ENCODE peak calls at places on chromosomes 13 and 19, in six cellular contexts. A is K562, M is breast epithelium, Z is tibial nerve, B is testis, D is stomach. V is an unnamed sample.

GRCh38 chr13:95643471-95643813 is 1.1 kb downstream of the DZIP1 start:
- DNase-seq in A (no peak), M (no peak), Z (no peak), B (peak; percentile 19), D (no peak), V (no peak)

GRCh38 chr19:2492870-2493269 is 16.9 kb downstream of the GADD45B start:
- DNase-seq in A (no peak), M (no peak), Z (no peak), B (no peak), D (no peak), V (no peak)

GRCh38 chr19:35266904-35267817 is 1.6 kb upstream of the USF2 start:
- DNase-seq in A (peak; percentile 67), M (peak; percentile 41), Z (peak; percentile 40), B (peak; percentile 68), D (no peak), V (peak; percentile 60)

GRCh38 chr19:38387550-38388309 is at the start of gene GGN:
- DNase-seq in A (peak; percentile 91), M (peak; percentile 93), Z (peak; percentile 78), B (peak; percentile 80), D (peak; percentile 86), V (peak; percentile 96)

GRCh38 chr19:40139533-40140287 is 49.0 kb upstream of the ZNF780A start:
- DNase-seq in A (peak; percentile 35), M (no peak), Z (peak; percentile 33), B (no peak), D (no peak), V (peak; percentile 6)

GRCh38 chr19:31338069-31338767 is 11.0 kb downstream of the TSHZ3 start:
- DNase-seq in A (peak; percentile 26), M (no peak), Z (peak; percentile 67), B (peak; percentile 78), D (no peak), V (peak; percentile 82)

GRCh38 chr13:27790523-27790922 is 1.8 kb upstream of the GSX1 start:
- DNase-seq in A (no peak), M (no peak), Z (no peak), B (no peak), D (no peak), V (no peak)

GRCh38 chr13:101626925-101627555 is 174.6 kb downstream of the ITGBL1 start:
- DNase-seq in A (no peak), M (no peak), Z (no peak), B (no peak), D (no peak), V (no peak)

GRCh38 chr19:38049105-38049649 is 142.2 kb downstream of the SIPA1L3 start:
- DNase-seq in A (no peak), M (no peak), Z (no peak), B (no peak), D (peak; percentile 29), V (no peak)

GRCh38 chr19:55179570-55180484 is at the start of gene SYT5:
- DNase-seq in A (peak; percentile 93), M (no peak), Z (no peak), B (peak; percentile 43), D (peak; percentile 40), V (peak; percentile 21)

GRCh38 chr13:53060840-53061485 is 32.4 kb downstream of the OLFM4 start:
- DNase-seq in A (no peak), M (no peak), Z (no peak), B (no peak), D (no peak), V (no peak)

GRCh38 chr19:14758816-14759215 is 19.5 kb downstream of the ADGRE2 start:
- DNase-seq in A (no peak), M (no peak), Z (no peak), B (no peak), D (no peak), V (no peak)

GRCh38 chr19:58044391-58044790 is 10.6 kb downstream of the ZSCAN1 start:
- DNase-seq in A (peak; percentile 26), M (no peak), Z (no peak), B (no peak), D (no peak), V (no peak)
- H3K27ac ChIP-seq in A (no peak overlapping the region), M (no peak overlapping the region), Z (no peak overlapping the region), B (no peak overlapping the region), D (no peak overlapping the region), V (no peak overlapping the region)

DNA sequence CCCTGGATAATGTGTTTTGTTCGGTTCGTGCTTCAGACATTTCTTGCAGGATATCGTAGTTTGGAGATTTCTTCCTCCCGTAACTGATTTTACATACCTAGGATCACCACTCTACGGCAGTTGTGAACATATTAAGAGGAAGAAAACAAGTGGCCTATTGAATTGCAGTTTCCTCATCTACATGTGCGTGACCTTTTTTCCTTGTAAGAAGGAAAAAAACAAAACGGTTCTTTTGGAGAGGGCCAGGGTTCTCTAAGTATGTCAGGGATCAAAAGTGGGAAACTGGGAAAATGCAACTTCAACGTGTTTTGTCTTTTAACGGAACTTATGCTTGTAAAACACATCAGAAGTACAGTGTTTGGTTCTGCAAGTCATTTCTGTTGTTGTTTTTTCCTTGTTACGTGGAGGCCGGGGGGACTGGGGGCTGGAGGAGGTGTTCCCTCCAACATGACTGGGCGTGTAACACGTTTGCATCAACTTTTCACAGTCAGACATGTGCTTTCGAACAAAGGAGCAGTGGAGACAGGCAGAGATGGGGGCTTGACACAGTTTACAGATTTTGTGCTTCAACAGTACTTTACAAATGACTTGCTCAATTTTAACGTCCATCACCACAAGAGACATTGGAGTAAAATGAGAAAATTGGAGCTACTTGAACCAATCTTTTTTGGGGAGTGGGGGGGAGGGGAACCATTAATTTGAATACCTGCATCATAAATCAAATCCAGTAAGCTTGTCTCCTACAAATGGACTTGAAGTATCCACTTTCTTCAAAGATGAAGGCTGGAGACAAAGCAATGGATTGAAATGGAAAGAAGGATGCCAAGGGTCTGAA is 3.8 kb downstream of the ZC3H4 start:
- DNase-seq in A (peak; percentile 28), M (no peak), Z (no peak), B (no peak), D (no peak), V (no peak)
- TF ChIP-seq POLR2A in A (peak; percentile 89), M (no peak), Z (peak; percentile 41), B (no peak), D (no peak), V (peak; percentile 43)

GRCh38 chr13:113020323-113021080 is 51.5 kb downstream of the MCF2L start:
- DNase-seq in A (no peak), M (no peak), Z (no peak), B (no peak), D (no peak), V (no peak)
- H3K27ac ChIP-seq in A (no peak overlapping the region), M (no peak overlapping the region), Z (no peak overlapping the region), B (no peak overlapping the region), D (no peak overlapping the region), V (no peak overlapping the region)

DNA sequence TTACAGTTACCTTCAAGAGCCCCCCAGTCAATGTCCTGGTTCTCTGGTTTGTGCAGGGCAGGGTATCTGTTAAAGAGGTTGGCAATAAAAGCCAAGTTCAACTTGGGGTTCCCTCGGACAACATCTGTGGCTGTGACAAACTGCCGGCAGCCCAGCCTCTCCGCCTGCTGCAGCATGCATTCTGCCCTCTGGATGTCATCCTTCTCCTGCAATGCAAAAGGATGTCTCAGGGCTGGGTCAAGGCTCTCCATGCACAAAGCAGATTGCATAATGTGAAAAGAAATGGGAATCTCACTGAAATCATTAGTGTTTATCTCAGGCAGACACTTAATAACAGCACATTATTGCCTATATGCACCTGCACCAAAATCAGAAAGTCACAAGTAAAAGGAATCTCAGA is 35.1 kb downstream of the LCP1 start:
- DNase-seq in A (no peak), M (no peak), Z (no peak), B (peak; percentile 21), D (no peak), V (no peak)
- TF ChIP-seq POLR2A in A (no peak), M (no peak), Z (no peak), B (no peak), D (no peak), V (no peak)

V was measured in thyroid gland.